ENCODE peak calls at places on chromosome 20, in five cellular contexts. One of them, this sample, is unnamed.

GRCh38 chr20:47440857-47441773 is 60.6 kb upstream of the NCOA3 start:
- DNase-seq in Calu3: no peak
- DNase-seq in ovary: no peak
- DNase-seq in NCI-H774: no peak
- DNase-seq in iris pigment epithelial cell: no peak
- DNase-seq in this sample: peak

GRCh38 chr20:60558491-60558890 is 600.3 kb downstream of the CDH26 start:
- DNase-seq in ovary: no peak
- DNase-seq in iris pigment epithelial cell: no peak
- DNase-seq in Calu3: no peak
- DNase-seq in NCI-H774: no peak
- DNase-seq in this sample: no peak

GRCh38 chr20:35011589-35012226 is 56.0 kb downstream of the MYH7B start:
- DNase-seq in iris pigment epithelial cell: no peak
- DNase-seq in ovary: no peak
- DNase-seq in Calu3: no peak
- DNase-seq in NCI-H774: no peak
- DNase-seq in this sample: no peak

GRCh38 chr20:7505152-7505834 is 435.0 kb downstream of the HAO1 start:
- DNase-seq in Calu3: no peak
- DNase-seq in NCI-H774: no peak
- DNase-seq in ovary: no peak
- DNase-seq in iris pigment epithelial cell: no peak
- DNase-seq in this sample: no peak

GRCh38 chr20:36268501-36269342 is 32.4 kb downstream of the AAR2 start:
- DNase-seq in iris pigment epithelial cell: no peak
- DNase-seq in NCI-H774: no peak
- DNase-seq in ovary: no peak
- DNase-seq in Calu3: no peak
- DNase-seq in this sample: no peak

GRCh38 chr20:3162080-3162611 is 2.5 kb upstream of the FASTKD5 start:
- DNase-seq in NCI-H774: peak
- DNase-seq in iris pigment epithelial cell: no peak
- DNase-seq in ovary: no peak
- DNase-seq in Calu3: no peak
- DNase-seq in this sample: no peak

GRCh38 chr20:44336086-44336485 is 757 bp upstream of the R3HDML start:
- DNase-seq in Calu3: no peak
- DNase-seq in ovary: no peak
- DNase-seq in iris pigment epithelial cell: no peak
- DNase-seq in NCI-H774: no peak
- DNase-seq in this sample: no peak

GRCh38 chr20:60937581-60937980 is 314.5 kb upstream of the CDH4 start:
- DNase-seq in NCI-H774: no peak
- DNase-seq in Calu3: no peak
- DNase-seq in ovary: no peak
- DNase-seq in iris pigment epithelial cell: no peak
- DNase-seq in this sample: no peak

GRCh38 chr20:19347943-19348456 is 135.6 kb downstream of the SLC24A3 start:
- DNase-seq in ovary: no peak
- DNase-seq in Calu3: no peak
- DNase-seq in iris pigment epithelial cell: no peak
- DNase-seq in NCI-H774: no peak
- DNase-seq in this sample: no peak

GRCh38 chr20:58127731-58128130 is 100.7 kb downstream of the ANKRD60 start:
- DNase-seq in Calu3: peak
- DNase-seq in ovary: no peak
- DNase-seq in NCI-H774: no peak
- DNase-seq in iris pigment epithelial cell: peak
- DNase-seq in this sample: no peak

GRCh38 chr20:6122873-6123649 is at the start of gene FERMT1:
- DNase-seq in NCI-H774: peak
- DNase-seq in Calu3: peak
- DNase-seq in iris pigment epithelial cell: peak
- DNase-seq in ovary: peak
- DNase-seq in this sample: peak

GRCh38 chr20:35673884-35674283 is 9.2 kb upstream of the CPNE1 start:
- DNase-seq in NCI-H774: no peak
- DNase-seq in ovary: no peak
- DNase-seq in iris pigment epithelial cell: no peak
- DNase-seq in Calu3: no peak
- DNase-seq in this sample: no peak

GRCh38 chr20:18039063-18039462 is 18.7 kb downstream of the OVOL2 start:
- DNase-seq in ovary: no peak
- DNase-seq in Calu3: no peak
- DNase-seq in iris pigment epithelial cell: no peak
- DNase-seq in NCI-H774: no peak
- DNase-seq in this sample: no peak

GRCh38 chr20:53751394-53752368 is 158.0 kb upstream of the ZNF217 start:
- DNase-seq in NCI-H774: no peak
- DNase-seq in Calu3: peak
- DNase-seq in iris pigment epithelial cell: no peak
- DNase-seq in ovary: no peak
- DNase-seq in this sample: no peak

GRCh38 chr20:47377122-47377722 is 20.7 kb upstream of the ZMYND8 start:
- DNase-seq in Calu3: no peak
- DNase-seq in iris pigment epithelial cell: no peak
- DNase-seq in ovary: no peak
- DNase-seq in NCI-H774: no peak
- DNase-seq in this sample: no peak

GRCh38 chr20:53216856-53217576 is 244.9 kb downstream of the TSHZ2 start:
- DNase-seq in ovary: peak
- DNase-seq in Calu3: peak
- DNase-seq in NCI-H774: peak
- DNase-seq in iris pigment epithelial cell: peak
- DNase-seq in this sample: no peak

GRCh38 chr20:43914286-43914685 is 366 bp upstream of the TOX2 start:
- DNase-seq in iris pigment epithelial cell: no peak
- DNase-seq in ovary: no peak
- DNase-seq in NCI-H774: no peak
- DNase-seq in Calu3: no peak
- DNase-seq in this sample: no peak

GRCh38 chr20:51346686-51347485 is 195.6 kb downstream of the NFATC2 start:
- DNase-seq in NCI-H774: no peak
- DNase-seq in ovary: no peak
- DNase-seq in Calu3: no peak
- DNase-seq in iris pigment epithelial cell: peak
- DNase-seq in this sample: peak

GRCh38 chr20:43448748-43449535 is 8.8 kb upstream of the SRSF6 start:
- DNase-seq in Calu3: peak
- DNase-seq in iris pigment epithelial cell: peak
- DNase-seq in NCI-H774: no peak
- DNase-seq in ovary: no peak
- DNase-seq in this sample: peak

GRCh38 chr20:62496525-62497218 is 20.9 kb upstream of the GATA5 start:
- DNase-seq in Calu3: peak
- DNase-seq in NCI-H774: no peak
- DNase-seq in iris pigment epithelial cell: no peak
- DNase-seq in ovary: no peak
- DNase-seq in this sample: no peak

GRCh38 chr20:54167909-54168872 is 5.6 kb downstream of the CYP24A1 start:
- DNase-seq in ovary: no peak
- DNase-seq in NCI-H774: no peak
- DNase-seq in Calu3: peak
- DNase-seq in iris pigment epithelial cell: peak
- DNase-seq in this sample: no peak

GRCh38 chr20:35907017-35907685 is 47.2 kb downstream of the SCAND1 start:
- DNase-seq in ovary: no peak
- DNase-seq in NCI-H774: no peak
- DNase-seq in Calu3: no peak
- DNase-seq in iris pigment epithelial cell: no peak
- DNase-seq in this sample: no peak

GRCh38 chr20:34538671-34539123 is 19.8 kb upstream of the MAP1LC3A start:
- DNase-seq in Calu3: peak
- DNase-seq in iris pigment epithelial cell: peak
- DNase-seq in NCI-H774: peak
- DNase-seq in ovary: no peak
- DNase-seq in this sample: peak

GRCh38 chr20:59939879-59940128 is 301 bp downstream of the PPP1R3D start:
- DNase-seq in iris pigment epithelial cell: no peak
- DNase-seq in Calu3: peak
- DNase-seq in NCI-H774: no peak
- DNase-seq in ovary: no peak
- DNase-seq in this sample: no peak

GRCh38 chr20:32067234-32067821 is 15.3 kb downstream of the HCK start:
- DNase-seq in ovary: no peak
- DNase-seq in Calu3: no peak
- DNase-seq in NCI-H774: no peak
- DNase-seq in iris pigment epithelial cell: peak
- DNase-seq in this sample: peak

GRCh38 chr20:63064745-63065711 is 58.3 kb upstream of the BHLHE23 start:
- DNase-seq in ovary: no peak
- DNase-seq in NCI-H774: peak
- DNase-seq in iris pigment epithelial cell: no peak
- DNase-seq in Calu3: no peak
- DNase-seq in this sample: no peak

GRCh38 chr20:24779166-24779565 is 169.9 kb upstream of the CST7 start:
- DNase-seq in Calu3: no peak
- DNase-seq in NCI-H774: no peak
- DNase-seq in iris pigment epithelial cell: no peak
- DNase-seq in ovary: no peak
- DNase-seq in this sample: no peak

GRCh38 chr20:42795399-42795798 is 394.3 kb downstream of the PTPRT start:
- DNase-seq in NCI-H774: peak
- DNase-seq in ovary: no peak
- DNase-seq in iris pigment epithelial cell: no peak
- DNase-seq in Calu3: no peak
- DNase-seq in this sample: no peak